ENCODE peak calls at places on chromosomes 3 and 15, in five cellular contexts. P is NCI-H1436, C is T-helper 1 cell, F is K562, E is SW480. U is an unnamed sample.

GRCh38 chr3:158896729-158897128 is 94.9 kb downstream of the MFSD1 start:
- DNase-seq in P (no peak), C (no peak), F (no peak), E (no peak), U (no peak)

GRCh38 chr3:192901435-192901834 is 16.2 kb downstream of the MB21D2 start:
- DNase-seq in P (no peak), C (no peak), F (no peak), E (no peak), U (no peak)

GRCh38 chr3:75294124-75294523 is 370.0 kb upstream of the FRG2C start:
- DNase-seq in P (no peak), C (no peak), F (peak), E (peak), U (no peak)

GRCh38 chr3:155391104-155391503 is 97.6 kb upstream of the STRIT1 start:
- DNase-seq in P (no peak), C (no peak), F (no peak), E (no peak), U (no peak)

GRCh38 chr15:74976159-74976558 is 19.2 kb upstream of the SCAMP5 start:
- DNase-seq in P (no peak), C (no peak), F (no peak), E (no peak), U (no peak)

GRCh38 chr15:67331676-67332075 is 77.1 kb downstream of the IQCH start:
- DNase-seq in P (no peak), C (no peak), F (no peak), E (no peak), U (no peak)

GRCh38 chr15:85563328-85563727 is 182.9 kb downstream of the AKAP13 start:
- DNase-seq in P (no peak), C (no peak), F (no peak), E (no peak), U (no peak)

GRCh38 chr3:185382154-185382553 is 19.2 kb downstream of the MAP3K13 start:
- DNase-seq in P (no peak), C (no peak), F (no peak), E (no peak), U (no peak)

GRCh38 chr3:129795596-129795995 is 97.9 kb downstream of the TMCC1 start:
- DNase-seq in P (no peak), C (no peak), F (no peak), E (peak), U (no peak)

GRCh38 chr15:39227001-39227400 is 353.9 kb upstream of the THBS1 start:
- DNase-seq in P (no peak), C (no peak), F (no peak), E (no peak), U (no peak)

GRCh38 chr15:68682330-68682729 is 103.5 kb downstream of the CORO2B start:
- DNase-seq in P (no peak), C (no peak), F (no peak), E (no peak), U (no peak)

GRCh38 chr3:105518806-105519418 is 152.2 kb downstream of the ALCAM start:
- DNase-seq in P (peak), C (no peak), F (peak), E (peak), U (peak)

GRCh38 chr15:58260911-58261267 is 122.7 kb downstream of the AQP9 start:
- DNase-seq in P (peak), C (no peak), F (no peak), E (no peak), U (peak)

GRCh38 chr15:49163678-49164077 is 6.4 kb upstream of the GALK2 start:
- DNase-seq in P (no peak), C (no peak), F (no peak), E (no peak), U (no peak)

GRCh38 chr3:182940266-182940808 is 40.0 kb downstream of the DCUN1D1 start:
- DNase-seq in P (no peak), C (no peak), F (no peak), E (no peak), U (no peak)

GRCh38 chr15:68812069-68812468 is 8.6 kb downstream of the ANP32A start:
- DNase-seq in P (no peak), C (no peak), F (no peak), E (no peak), U (no peak)

GRCh38 chr3:9903238-9903624 is 583 bp downstream of the IL17RE start:
- DNase-seq in P (no peak), C (no peak), F (no peak), E (no peak), U (no peak)

GRCh38 chr3:97871788-97872187 is 50.0 kb downstream of the CRYBG3 start:
- DNase-seq in P (no peak), C (no peak), F (no peak), E (no peak), U (no peak)

GRCh38 chr15:76134537-76134936 is 74.8 kb downstream of the TMEM266 start:
- DNase-seq in P (no peak), C (no peak), F (no peak), E (no peak), U (no peak)

GRCh38 chr3:184639351-184639750 is 72.5 kb downstream of the MAGEF1 start:
- DNase-seq in P (no peak), C (no peak), F (no peak), E (no peak), U (no peak)

GRCh38 chr3:12870942-12871341 is 29.6 kb upstream of the RPL32 start:
- DNase-seq in P (no peak), C (no peak), F (no peak), E (no peak), U (no peak)